ENCODE peak calls at places on chromosome 17, in seven cellular contexts. W, P, N, T, O, L and Z are unnamed samples.

GRCh38 chr17:58759522-58759921 is 3.9 kb downstream of the PPM1E start:
- DNase-seq in W (no peak), P (no peak), N (no peak), T (no peak), O (no peak), L (no peak), Z (no peak)

GRCh38 chr17:51608251-51608933 is 348.0 kb downstream of the UTP18 start:
- DNase-seq in W (no peak), P (no peak), N (no peak), T (no peak), O (no peak), L (no peak), Z (no peak)

GRCh38 chr17:36942631-36943125 is 5.4 kb downstream of the LHX1 start:
- DNase-seq in W (no peak), P (no peak), N (no peak), T (no peak), O (no peak), L (no peak), Z (no peak)

GRCh38 chr17:34979153-34979552 is 1.2 kb upstream of the LIG3 start:
- DNase-seq in W (no peak), P (no peak), N (no peak), T (no peak), O (no peak), L (no peak), Z (no peak)

GRCh38 chr17:17402558-17402957 is 74.2 kb upstream of the MED9 start:
- DNase-seq in W (no peak), P (peak; percentile 61), N (no peak), T (no peak), O (no peak), L (no peak), Z (no peak)

GRCh38 chr17:27471321-27472269 is 15.3 kb downstream of the KSR1 start:
- DNase-seq in W (peak; percentile 81), P (peak; percentile 98), N (no peak), T (no peak), O (peak; percentile 65), L (peak; percentile 35), Z (no peak)

GRCh38 chr17:82528484-82529265 is 9.1 kb downstream of the FOXK2 start:
- DNase-seq in W (no peak), P (peak; percentile 92), N (peak; percentile 65), T (peak; percentile 62), O (peak; percentile 63), L (peak; percentile 85), Z (no peak)

GRCh38 chr17:59451706-59452105 is 113.7 kb upstream of the DHX40 start:
- DNase-seq in W (no peak), P (peak; percentile 90), N (no peak), T (no peak), O (no peak), L (peak; percentile 34), Z (no peak)

GRCh38 chr17:48025904-48026502 is 11.6 kb downstream of the COPZ2 start:
- DNase-seq in W (no peak), P (peak; percentile 43), N (no peak), T (no peak), O (peak; percentile 88), L (peak; percentile 43), Z (no peak)

GRCh38 chr17:63946440-63947363 is 14.6 kb upstream of the CD79B start:
- DNase-seq in W (peak; percentile 38), P (peak; percentile 38), N (peak; percentile 7), T (peak; percentile 30), O (peak; percentile 60), L (peak; percentile 45), Z (peak; percentile 85)

GRCh38 chr17:27244481-27245223 is 49.3 kb upstream of the WSB1 start:
- DNase-seq in W (no peak), P (peak; percentile 58), N (peak; percentile 16), T (peak; percentile 83), O (peak; percentile 22), L (peak; percentile 58), Z (no peak)

GRCh38 chr17:15106540-15106939 is 158.6 kb downstream of the PMP22 start:
- DNase-seq in W (no peak), P (peak; percentile 49), N (no peak), T (no peak), O (peak; percentile 14), L (peak; percentile 52), Z (no peak)

GRCh38 chr17:43662432-43663141 is 865 bp upstream of the MEOX1 start:
- DNase-seq in W (no peak), P (no peak), N (no peak), T (no peak), O (no peak), L (no peak), Z (no peak)

GRCh38 chr17:51166987-51167931 is 1.0 kb downstream of the NME2 start:
- DNase-seq in W (peak; percentile 55), P (peak; percentile 63), N (peak; percentile 41), T (peak; percentile 19), O (peak; percentile 80), L (peak; percentile 62), Z (peak; percentile 93)

GRCh38 chr17:59620064-59620359 is 317 bp downstream of the CLTC start:
- DNase-seq in W (no peak), P (no peak), N (no peak), T (no peak), O (no peak), L (no peak), Z (no peak)

GRCh38 chr17:45104029-45104428 is 28.3 kb downstream of the PLCD3 start:
- DNase-seq in W (no peak), P (no peak), N (no peak), T (no peak), O (no peak), L (no peak), Z (no peak)

GRCh38 chr17:1091885-1092284 is 87.9 kb downstream of the ABR start:
- DNase-seq in W (no peak), P (peak; percentile 40), N (no peak), T (no peak), O (no peak), L (no peak), Z (no peak)

GRCh38 chr17:42536372-42537155 is 523 bp downstream of the NAGLU start:
- DNase-seq in W (peak; percentile 71), P (peak; percentile 86), N (peak; percentile 67), T (peak; percentile 82), O (peak; percentile 85), L (peak; percentile 81), Z (peak; percentile 92)

GRCh38 chr17:1271020-1271423 is 778 bp downstream of the BHLHA9 start:
- DNase-seq in W (no peak), P (no peak), N (no peak), T (no peak), O (no peak), L (no peak), Z (no peak)

GRCh38 chr17:40265337-40265736 is 22.3 kb upstream of the CDC6 start:
- DNase-seq in W (no peak), P (no peak), N (no peak), T (no peak), O (no peak), L (no peak), Z (no peak)

GRCh38 chr17:42677921-42678781 is 1.4 kb upstream of the PLEKHH3 start:
- DNase-seq in W (peak; percentile 69), P (peak; percentile 89), N (peak; percentile 83), T (peak; percentile 84), O (peak; percentile 96), L (peak; percentile 99), Z (peak; percentile 84)

GRCh38 chr17:44219636-44220210 is at the start of gene UBTF:
- DNase-seq in W (peak; percentile 50), P (peak; percentile 78), N (peak; percentile 67), T (peak; percentile 52), O (no peak), L (peak; percentile 78), Z (peak; percentile 86)

GRCh38 chr17:40937384-40937819 is at the start of gene KRT23:
- DNase-seq in W (no peak), P (peak; percentile 61), N (no peak), T (no peak), O (peak; percentile 82), L (no peak), Z (no peak)

GRCh38 chr17:39083270-39083669 is 68.2 kb downstream of the PLXDC1 start:
- DNase-seq in W (no peak), P (no peak), N (no peak), T (no peak), O (no peak), L (no peak), Z (no peak)

GRCh38 chr17:50863221-50863843 is 2.8 kb downstream of the TOB1 start:
- DNase-seq in W (no peak), P (peak; percentile 68), N (peak; percentile 42), T (peak; percentile 54), O (peak; percentile 67), L (peak; percentile 81), Z (no peak)

GRCh38 chr17:74972107-74972972 is at the start of gene HID1:
- DNase-seq in W (peak; percentile 56), P (peak; percentile 54), N (peak; percentile 76), T (peak; percentile 71), O (peak; percentile 65), L (peak; percentile 56), Z (peak; percentile 95)

GRCh38 chr17:34721326-34721725 is 141.9 kb downstream of the TMEM132E start:
- DNase-seq in W (no peak), P (peak; percentile 94), N (no peak), T (peak; percentile 66), O (no peak), L (no peak), Z (no peak)

GRCh38 chr17:41919165-41919817 is 540 bp upstream of the ACLY start:
- DNase-seq in W (no peak), P (peak; percentile 73), N (no peak), T (no peak), O (peak; percentile 90), L (no peak), Z (no peak)

GRCh38 chr17:3788200-3788599 is 12.8 kb downstream of the ITGAE start:
- DNase-seq in W (no peak), P (peak; percentile 35), N (no peak), T (no peak), O (no peak), L (no peak), Z (no peak)

GRCh38 chr17:4009164-4009785 is 45.0 kb upstream of the ATP2A3 start:
- DNase-seq in W (no peak), P (no peak), N (no peak), T (no peak), O (no peak), L (no peak), Z (no peak)